ENCODE peak calls at places on chromosomes 1 and 21, in five cellular contexts. I is stimulated activated CD4-positive, alpha-beta T cell treated with anti-CD3 and anti-CD28 coated beads, Interleukin-2, amount 100 ng/mL, for 48 hours; Y is skeletal muscle cell; V is mucosa of gallbladder; L is vagina. A is an unnamed sample.

GRCh38 chr1:29105822-29106221 is 17.9 kb downstream of the TMEM200B start:
- DNase-seq in L (no peak), I (no peak), V (no peak), Y (no peak), A (no peak)

GRCh38 chr1:24935615-24936484 is 5.8 kb upstream of the RUNX3 start:
- DNase-seq in L (no peak), I (no peak), Y (no peak), V (no peak), A (no peak)

GRCh38 chr1:220701974-220702373 is 11.8 kb downstream of the C1orf115 start:
- DNase-seq in Y (no peak), I (no peak), L (no peak), V (no peak), A (no peak)

GRCh38 chr1:66552829-66553228 is 18.9 kb downstream of the SGIP1 start:
- DNase-seq in I (no peak), V (no peak), L (no peak), Y (no peak), A (no peak)

GRCh38 chr1:235317179-235317578 is 10.8 kb downstream of the ARID4B start:
- DNase-seq in L (no peak), V (no peak), I (no peak), Y (no peak), A (no peak)

GRCh38 chr1:154534263-154534844 is 24.1 kb downstream of the UBE2Q1 start:
- DNase-seq in Y (no peak), I (no peak), L (no peak), V (no peak), A (no peak)

GRCh38 chr1:43844114-43844513 is 89.5 kb upstream of the ARTN start:
- DNase-seq in Y (no peak), I (no peak), L (no peak), V (no peak), A (no peak)

GRCh38 chr1:235075955-235076308 is 52.7 kb downstream of the TOMM20 start:
- DNase-seq in Y (no peak), V (no peak), L (no peak), I (peak), A (no peak)

GRCh38 chr1:154775559-154776338 is 94.3 kb downstream of the KCNN3 start:
- DNase-seq in V (no peak), Y (no peak), L (no peak), I (no peak), A (no peak)

GRCh38 chr1:110508038-110508437 is 10.9 kb downstream of the KCNA10 start:
- DNase-seq in I (no peak), Y (no peak), L (no peak), V (peak), A (no peak)

GRCh38 chr1:244502630-244503029 is 41.6 kb downstream of the CATSPERE start:
- DNase-seq in V (no peak), I (no peak), L (no peak), Y (no peak), A (no peak)

GRCh38 chr1:58870298-58870676 is 86.4 kb upstream of the JUN start:
- DNase-seq in I (no peak), L (no peak), V (no peak), Y (no peak), A (no peak)

GRCh38 chr1:212284332-212284743 is 872 bp upstream of the PPP2R5A start:
- DNase-seq in V (no peak), I (no peak), L (peak), Y (no peak), A (no peak)

GRCh38 chr1:95863086-95863485 is 629.1 kb downstream of the RWDD3 start:
- DNase-seq in Y (no peak), I (no peak), V (no peak), L (no peak), A (no peak)

GRCh38 chr1:55276671-55277376 is 61.7 kb upstream of the USP24 start:
- DNase-seq in I (no peak), V (no peak), Y (no peak), L (no peak), A (no peak)

GRCh38 chr1:147078606-147079399 is 93.5 kb downstream of the PRKAB2 start:
- DNase-seq in L (peak), I (no peak), Y (no peak), V (no peak), A (no peak)

GRCh38 chr1:116972676-116973035 is 28.9 kb upstream of the CD101 start:
- DNase-seq in V (no peak), I (no peak), L (no peak), Y (no peak), A (no peak)

GRCh38 chr1:95049935-95050334 is 22.8 kb downstream of the ALG14 start:
- DNase-seq in V (no peak), L (no peak), I (no peak), Y (no peak), A (no peak)

GRCh38 chr1:56491441-56491840 is 87.9 kb downstream of the PLPP3 start:
- DNase-seq in L (peak), V (peak), I (no peak), Y (peak), A (no peak)

GRCh38 chr1:100422065-100422464 is 69.8 kb downstream of the CDC14A start:
- DNase-seq in Y (no peak), V (no peak), I (no peak), L (no peak), A (no peak)

GRCh38 chr1:203556047-203556851 is 62.3 kb downstream of the OPTC start:
- DNase-seq in Y (peak), V (no peak), L (peak), I (no peak), A (peak)

GRCh38 chr1:182262425-182262824 is 129.2 kb downstream of the GLUL start:
- DNase-seq in Y (no peak), I (no peak), V (no peak), L (no peak), A (no peak)

GRCh38 chr1:197320991-197321531 is 53.0 kb downstream of the CRB1 start:
- DNase-seq in Y (peak), I (no peak), L (no peak), V (no peak), A (no peak)

GRCh38 chr1:211951856-211952255 is 83.5 kb downstream of the INTS7 start:
- DNase-seq in Y (peak), I (no peak), V (no peak), L (no peak), A (no peak)

GRCh38 chr1:153506386-153506785 is 29.4 kb downstream of the S100A6 start:
- DNase-seq in I (no peak), V (no peak), L (no peak), Y (no peak), A (no peak)

GRCh38 chr21:15967661-15968060 is 237.9 kb downstream of the USP25 start:
- DNase-seq in I (no peak), L (no peak), Y (no peak), V (no peak), A (no peak)

GRCh38 chr21:32626633-32627196 is 14.5 kb upstream of the CFAP298 start:
- DNase-seq in Y (peak), V (no peak), I (no peak), L (no peak), A (peak)

GRCh38 chr21:44383216-44383615 is 29.8 kb downstream of the TRPM2 start:
- DNase-seq in I (no peak), L (no peak), Y (no peak), V (no peak), A (no peak)

GRCh38 chr1:167862432-167863076 is 51.4 kb downstream of the ADCY10 start:
- DNase-seq in V (no peak), I (no peak), L (no peak), Y (no peak), A (no peak)

GRCh38 chr1:41349361-41350054 is 11.7 kb upstream of the FOXO6 start:
- DNase-seq in V (no peak), I (no peak), L (no peak), Y (no peak), A (no peak)

GRCh38 chr1:80293818-80294217 is 1287.3 kb upstream of the ADGRL4 start:
- DNase-seq in V (no peak), I (no peak), L (no peak), Y (no peak), A (no peak)

GRCh38 chr1:196355206-196355786 is 252.9 kb downstream of the KCNT2 start:
- DNase-seq in Y (no peak), V (no peak), I (no peak), L (no peak), A (peak)

GRCh38 chr21:38807481-38807880 is 1.8 kb downstream of the ETS2 start:
- DNase-seq in Y (no peak), I (no peak), V (no peak), L (no peak), A (no peak)

GRCh38 chr1:82838066-82838465 is 1037.3 kb downstream of the ADGRL2 start:
- DNase-seq in Y (peak), L (no peak), V (no peak), I (no peak), A (no peak)

A was measured in AG09319.